ENCODE peak calls at places on chromosomes 16 and 17, in four cellular contexts. G is GOT3; V is naive B cell; O is activated T-helper 9 cell treated with anti-CD3 and anti-CD28 coated beads, Interleukin-2, amount 50 U/mL, for 16 hours. Z is an unnamed sample.

GRCh38 chr17:17075037-17075755 is 32.9 kb downstream of the MPRIP start:
- DNase-seq in G (no peak), V (no peak), O (no peak), Z (peak)

GRCh38 chr16:87956169-87956770 is 5.0 kb downstream of the BANP start:
- DNase-seq in V (peak), G (no peak), O (peak), Z (no peak)

GRCh38 chr17:27573971-27574525 is 56.9 kb upstream of the LGALS9 start:
- DNase-seq in O (no peak), G (no peak), V (no peak), Z (peak)

GRCh38 chr17:38727661-38728220 is 2.4 kb upstream of the CISD3 start:
- DNase-seq in V (no peak), O (peak), G (no peak), Z (no peak)

GRCh38 chr16:15715221-15715620 is 65.2 kb downstream of the NDE1 start:
- DNase-seq in V (no peak), O (no peak), G (no peak), Z (no peak)

GRCh38 chr17:17987901-17988300 is 15.2 kb downstream of the DRC3 start:
- DNase-seq in O (no peak), G (no peak), V (no peak), Z (no peak)

GRCh38 chr17:16442594-16443389 is 27.4 kb downstream of the TRPV2 start:
- DNase-seq in O (no peak), V (no peak), G (no peak), Z (no peak)

GRCh38 chr16:70649300-70649699 is 2.9 kb downstream of the IL34 start:
- DNase-seq in V (no peak), O (no peak), G (no peak), Z (no peak)

GRCh38 chr17:66702106-66702936 is 132.6 kb upstream of the CACNG5 start:
- DNase-seq in V (no peak), O (no peak), G (no peak), Z (no peak)

GRCh38 chr17:68184141-68184571 is 63.7 kb upstream of the AMZ2 start:
- DNase-seq in O (no peak), V (no peak), G (no peak), Z (no peak)

GRCh38 chr16:87435399-87436224 is 43.5 kb downstream of the MAP1LC3B start:
- DNase-seq in G (no peak), V (no peak), O (no peak), Z (peak)

GRCh38 chr17:69574257-69575197 is 160.0 kb downstream of the MAP2K6 start:
- DNase-seq in O (no peak), G (no peak), V (no peak), Z (no peak)

GRCh38 chr16:67022531-67023214 is 6.3 kb upstream of the CBFB start:
- DNase-seq in V (no peak), G (no peak), O (no peak), Z (no peak)

GRCh38 chr17:21127508-21128077 is 829 bp downstream of the DHRS7B start:
- DNase-seq in G (no peak), O (no peak), V (no peak), Z (no peak)

GRCh38 chr17:73071387-73071999 is 21.0 kb downstream of the SLC39A11 start:
- DNase-seq in O (no peak), G (no peak), V (no peak), Z (no peak)

GRCh38 chr16:88706288-88706964 is at the start of the genes CTU2 and RNF166:
- DNase-seq in V (peak), O (peak), G (peak), Z (no peak)

GRCh38 chr16:81707411-81708321 is 71.4 kb upstream of the PLCG2 start:
- DNase-seq in V (no peak), G (no peak), O (no peak), Z (peak)

GRCh38 chr17:64155751-64156544 is 26.0 kb upstream of the ERN1 start:
- DNase-seq in G (no peak), V (no peak), O (no peak), Z (no peak)

GRCh38 chr17:18921912-18922451 is 30.0 kb upstream of the SLC5A10 start:
- DNase-seq in V (no peak), G (no peak), O (no peak), Z (no peak)

GRCh38 chr17:42340691-42341127 is 47.5 kb downstream of the STAT3 start:
- DNase-seq in V (no peak), G (no peak), O (peak), Z (no peak)

GRCh38 chr17:28151001-28151400 is 108.5 kb downstream of the NLK start:
- DNase-seq in G (no peak), O (no peak), V (no peak), Z (no peak)

GRCh38 chr17:35155246-35155645 is 7.6 kb downstream of the UNC45B start:
- DNase-seq in G (no peak), O (no peak), V (no peak), Z (peak)

GRCh38 chr16:85649978-85650863 is 37.1 kb downstream of the GSE1 start:
- DNase-seq in V (no peak), O (no peak), G (no peak), Z (no peak)

GRCh38 chr17:33302394-33302793 is 9.3 kb upstream of the ASIC2 start:
- DNase-seq in V (no peak), O (no peak), G (no peak), Z (no peak)

GRCh38 chr17:28718317-28718672 is 627 bp upstream of the RAB34 start:
- DNase-seq in G (no peak), V (no peak), O (no peak), Z (no peak)

GRCh38 chr16:57153841-57154240 is 32.0 kb downstream of the PSME3IP1 start:
- DNase-seq in O (no peak), V (no peak), G (no peak), Z (no peak)

GRCh38 chr17:45432405-45433113 is at the start of gene ARHGAP27:
- DNase-seq in V (no peak), G (no peak), O (no peak), Z (no peak)

GRCh38 chr17:72456026-72456569 is 335.3 kb downstream of the SOX9 start:
- DNase-seq in G (no peak), V (no peak), O (no peak), Z (no peak)

GRCh38 chr17:82875418-82875856 is 35.6 kb upstream of the ZNF750 start:
- DNase-seq in V (no peak), O (no peak), G (no peak), Z (peak)

GRCh38 chr16:89359296-89360147 is 130.8 kb downstream of the ANKRD11 start:
- DNase-seq in G (no peak), O (no peak), V (no peak), Z (no peak)

GRCh38 chr17:48894886-48895285 is 2.3 kb downstream of the ATP5MC1 start:
- DNase-seq in V (no peak), O (no peak), G (no peak), Z (no peak)

Z was measured in chondrocyte.